ENCODE peak calls at places on chromosome 19, in five cellular contexts. M, H, U, O and C are unnamed samples.

GRCh38 chr19:5567360-5567970 is at the start of gene TINCR:
- DNase-seq in H (no peak), M (no peak), O (no peak), U (no peak), C (no peak)

GRCh38 chr19:10876459-10877240 is 5.3 kb downstream of the CARM1 start:
- DNase-seq in M (no peak), O (peak; percentile 30), H (no peak), U (no peak), C (peak; percentile 73)

GRCh38 chr19:11164278-11164677 is 8.7 kb upstream of the SPC24 start:
- DNase-seq in U (no peak), M (no peak), H (no peak), O (no peak), C (no peak)

GRCh38 chr19:40553885-40554857 is 22.5 kb upstream of the SHKBP1 start:
- DNase-seq in M (no peak), H (no peak), U (peak; percentile 42), O (no peak), C (no peak)

GRCh38 chr19:51181913-51182419 is 39.9 kb downstream of the SIGLEC7 start:
- DNase-seq in M (no peak), U (no peak), O (no peak), H (no peak), C (no peak)

GRCh38 chr19:40576181-40576584 is 490 bp upstream of the SHKBP1 start:
- DNase-seq in O (no peak), M (no peak), H (no peak), U (peak; percentile 55), C (peak; percentile 58)

GRCh38 chr19:40497214-40497613 is 30.4 kb downstream of the SPTBN4 start:
- DNase-seq in M (no peak), U (no peak), O (no peak), H (no peak), C (no peak)

GRCh38 chr19:39679056-39679790 is 23.5 kb downstream of the LGALS16 start:
- DNase-seq in U (no peak), H (no peak), O (peak; percentile 8), M (no peak), C (peak; percentile 25)

GRCh38 chr19:58509731-58510083 is 2.1 kb downstream of the SLC27A5 start:
- DNase-seq in O (no peak), M (no peak), U (no peak), H (no peak), C (no peak)

GRCh38 chr19:48506138-48506733 is 5.4 kb downstream of the LMTK3 start:
- DNase-seq in O (no peak), U (no peak), H (no peak), M (no peak), C (no peak)

DNA sequence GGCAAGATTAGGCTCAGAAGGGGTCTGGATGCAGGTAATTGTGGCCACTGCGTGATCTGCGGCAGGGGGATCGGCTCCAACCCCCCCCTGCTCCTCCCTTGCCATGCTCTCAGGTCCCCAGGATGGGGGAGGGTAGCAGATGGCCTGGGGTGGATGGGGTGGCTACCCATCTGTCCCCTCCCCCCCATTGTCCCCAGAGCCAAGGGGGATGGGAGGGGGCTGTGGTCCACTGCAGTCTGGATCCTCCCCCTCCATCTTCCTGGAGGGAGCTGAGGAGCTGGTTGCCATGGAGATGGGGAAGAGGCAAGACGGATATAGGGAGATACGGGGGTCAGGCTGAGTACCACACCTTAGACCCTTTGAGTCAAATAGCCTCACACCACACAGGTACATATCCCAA is 1.6 kb upstream of the NOVA2 start:
- DNase-seq in H (no peak), U (no peak), O (no peak), M (no peak), C (no peak)
- H3K4me1 ChIP-seq in H (no peaks in the 10 kb centered on the region), U (peaks cover 2% of the 10 kb centered on the region), O (peaks cover 6% of the 10 kb centered on the region), M (no peaks in the 10 kb centered on the region), C (no peaks in the 10 kb centered on the region)

DNA sequence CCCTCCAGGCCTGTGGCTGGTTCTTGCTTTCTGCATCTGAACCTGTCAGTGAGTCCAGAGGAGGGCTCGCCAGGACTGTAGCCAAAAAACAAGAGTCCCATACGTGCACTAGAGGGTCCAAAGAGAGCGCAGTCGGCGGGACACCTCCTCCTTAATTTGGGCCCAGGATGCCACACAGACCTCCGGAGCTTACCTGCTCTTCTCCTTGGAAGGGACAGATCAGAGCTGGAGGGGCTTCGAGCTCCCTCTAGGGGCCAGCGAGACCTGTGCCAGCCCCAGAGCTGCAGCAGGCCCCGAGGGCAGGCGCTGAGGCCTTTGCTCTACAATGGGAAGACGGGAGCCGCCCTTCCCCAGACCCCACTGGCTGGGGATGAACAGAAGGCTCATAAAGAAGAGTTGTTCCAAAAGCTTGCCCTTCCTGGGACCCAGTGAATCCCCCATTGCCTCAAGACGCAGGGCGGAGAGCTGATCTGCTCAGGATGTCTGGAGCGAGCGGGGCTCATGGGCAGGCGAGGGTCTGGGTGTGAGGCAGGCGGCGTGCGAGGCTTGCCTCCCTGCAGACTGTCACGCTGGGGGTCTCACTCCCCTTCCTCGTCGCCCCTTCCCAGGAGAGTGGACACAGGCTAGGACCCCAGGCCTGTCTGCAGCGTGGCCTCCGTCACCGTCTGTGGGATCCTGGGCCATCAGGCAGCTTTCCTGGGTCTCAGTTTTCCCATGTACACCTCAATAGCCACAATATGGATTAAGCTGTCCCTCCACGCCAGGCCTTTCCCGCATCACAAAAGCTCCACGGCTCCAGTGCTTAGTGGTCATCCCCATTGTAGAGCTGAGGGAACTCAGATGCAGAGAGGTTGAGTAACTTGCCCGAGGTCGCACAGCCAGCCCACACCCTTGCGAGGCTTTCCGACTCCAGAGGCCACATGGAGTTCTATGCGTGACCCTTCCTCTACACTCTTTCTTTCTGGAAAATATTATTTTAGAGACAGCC is 46.9 kb upstream of the VSTM2B start:
- DNase-seq in M (no peak), H (no peak), O (no peak), U (no peak), C (no peak)
- TF ChIP-seq CTCF in M (no peak), H (no peak), O (peak; percentile 38), U (no peak), C (peak; percentile 4)

GRCh38 chr19:17206736-17207581 is 8.2 kb upstream of the USE1 start:
- DNase-seq in H (no peak), M (no peak), O (no peak), U (no peak), C (no peak)

GRCh38 chr19:17202713-17203112 is 12.4 kb upstream of the USE1 start:
- DNase-seq in U (no peak), M (no peak), O (no peak), H (no peak), C (no peak)

GRCh38 chr19:17202249-17202648 is 12.9 kb upstream of the USE1 start:
- DNase-seq in H (no peak), M (no peak), O (no peak), U (no peak), C (no peak)

GRCh38 chr19:17209126-17210036 is 5.8 kb upstream of the USE1 start:
- DNase-seq in O (no peak), U (peak; percentile 56), H (no peak), M (no peak), C (no peak)

DNA sequence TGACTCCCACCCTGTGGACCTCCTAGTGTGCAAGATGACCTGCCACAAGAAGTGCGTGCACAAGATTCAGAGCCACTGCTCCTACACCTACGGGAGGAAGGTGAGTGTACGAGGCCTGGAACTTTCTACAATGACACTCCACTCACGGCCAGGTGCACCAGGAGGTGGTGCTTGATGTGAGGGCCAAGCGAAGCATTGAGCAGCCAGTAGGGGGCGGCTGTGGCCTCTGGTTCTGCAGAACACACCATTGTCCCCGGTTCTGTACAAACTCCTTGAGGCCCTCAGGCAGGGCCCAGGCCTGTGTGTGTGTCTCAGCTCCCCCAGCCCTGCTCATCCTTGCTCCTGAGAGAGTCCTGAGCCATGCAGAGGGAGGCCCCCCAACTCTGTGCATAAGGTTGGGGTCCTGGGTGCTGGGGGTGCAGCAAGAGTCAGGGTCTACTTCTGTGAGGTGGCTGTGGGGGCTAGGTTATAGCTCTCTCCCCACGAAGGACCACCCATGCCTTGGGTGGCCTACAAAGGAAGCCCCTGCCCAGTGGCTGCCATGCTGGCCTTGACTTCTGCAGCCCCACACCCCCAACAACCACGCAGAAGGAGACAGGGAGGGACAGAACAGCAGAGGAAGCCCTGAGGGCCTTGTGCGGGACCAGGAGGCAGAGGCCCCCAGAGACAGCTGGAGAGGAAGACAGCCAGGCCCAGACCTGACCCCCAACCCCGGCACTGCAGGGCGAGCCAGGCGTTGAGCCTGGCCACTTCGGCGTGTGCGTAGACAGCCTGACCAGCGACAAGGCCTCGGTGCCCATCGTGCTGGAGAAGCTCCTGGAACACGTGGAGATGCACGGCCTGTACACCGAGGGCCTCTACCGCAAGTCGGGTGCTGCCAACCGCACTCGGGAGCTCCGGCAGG is 9.7 kb upstream of the USE1 start:
- DNase-seq in M (no peak), H (no peak), U (peak; percentile 84), O (peak; percentile 37), C (peak; percentile 76)
- H3K4me1 ChIP-seq in M (no peaks in the 10 kb centered on the region), H (no peaks in the 10 kb centered on the region), U (no peaks in the 10 kb centered on the region), O (no peaks in the 10 kb centered on the region), C (no peaks in the 10 kb centered on the region)

GRCh38 chr19:57362997-57363705 is at the start of the genes TRAPPC2B and ZNF547:
- DNase-seq in M (peak; percentile 99), U (peak; percentile 99), H (peak; percentile 94), O (peak; percentile 100), C (peak; percentile 99)
- TF ChIP-seq CTCF in M (no peak), U (no peak), H (no peak), O (no peak), C (no peak)

DNA sequence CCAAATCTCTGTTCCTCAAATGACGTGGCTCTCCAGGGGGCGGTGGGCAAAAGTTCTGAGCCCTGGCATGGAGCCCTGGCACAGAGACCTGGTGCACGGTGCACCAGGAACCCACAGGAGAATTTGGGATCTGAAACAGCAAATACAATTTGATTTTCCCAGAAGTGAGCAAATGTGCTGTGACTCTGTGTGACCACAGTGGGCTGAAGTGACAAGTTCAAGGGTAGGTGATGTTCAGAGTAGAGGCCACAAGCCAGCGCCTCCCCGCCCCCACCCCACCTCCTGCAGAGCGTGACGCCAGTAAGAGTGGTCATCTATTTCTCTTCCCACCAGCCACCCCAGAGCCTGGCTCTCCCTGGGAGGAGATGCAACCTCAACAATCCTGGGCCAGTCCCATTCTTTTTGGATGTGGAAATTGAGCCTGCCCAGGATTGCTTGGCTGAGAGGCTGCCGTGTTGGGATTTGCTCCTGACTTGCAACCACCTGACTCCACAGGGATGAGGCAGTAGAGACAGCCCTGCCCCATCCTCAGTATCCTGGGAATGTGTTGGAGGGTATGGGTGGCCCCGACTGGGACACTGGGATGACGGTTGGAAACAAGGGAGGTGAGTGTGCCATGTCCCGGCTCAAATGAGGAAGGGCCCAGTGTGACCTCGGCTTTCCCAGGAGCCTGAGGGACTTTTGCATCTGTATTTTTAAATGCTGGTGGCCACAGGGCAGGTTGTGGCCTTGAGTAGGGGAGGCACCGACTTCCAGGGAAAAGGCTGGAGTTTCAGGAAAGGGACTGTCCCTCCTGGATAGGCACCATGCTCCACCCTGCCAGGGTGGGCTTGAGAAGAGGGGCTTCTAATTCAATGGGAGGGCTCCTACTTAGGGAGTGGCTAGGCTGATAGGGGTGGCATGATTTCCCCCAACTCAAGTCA is 11.0 kb upstream of the BCL3 start:
- DNase-seq in O (no peak), H (no peak), U (no peak), M (no peak), C (peak; percentile 48)
- H3K4me1 ChIP-seq in O (peaks cover 23% of the 10 kb centered on the region), H (peaks cover 19% of the 10 kb centered on the region), U (peaks cover 35% of the 10 kb centered on the region), M (peaks cover 27% of the 10 kb centered on the region), C (peaks cover 20% of the 10 kb centered on the region)

GRCh38 chr19:34888091-34888490 is 38.6 kb upstream of the ZNF30 start:
- DNase-seq in M (no peak), O (no peak), U (no peak), H (no peak), C (no peak)
- TF ChIP-seq CTCF in M (no peak), O (no peak), U (no peak), H (no peak), C (no peak)

DNA sequence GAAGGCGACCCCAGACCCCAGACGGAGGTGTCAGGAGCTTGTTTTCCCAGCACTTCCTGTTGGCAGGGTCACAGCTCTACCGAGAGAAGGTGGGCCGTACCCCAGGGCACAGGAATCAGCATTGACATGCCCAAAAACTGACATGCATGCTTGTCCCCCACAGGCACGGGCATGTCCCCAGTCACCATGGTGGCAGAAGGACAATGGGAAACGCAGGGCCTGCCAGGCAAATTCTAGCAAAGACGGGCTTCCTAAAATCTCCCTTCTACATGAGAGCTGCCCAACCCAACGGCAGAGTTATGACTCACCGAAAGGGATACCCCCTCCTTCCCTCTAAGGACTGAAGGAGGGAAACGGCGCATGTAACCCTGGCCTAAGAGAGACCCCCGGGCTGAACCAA is 18.5 kb downstream of the TSHZ3 start:
- DNase-seq in H (no peak), M (no peak), U (no peak), O (no peak), C (no peak)
- H3K4me1 ChIP-seq in H (peaks cover 42% of the 10 kb centered on the region), M (peaks cover 2% of the 10 kb centered on the region), U (no peaks in the 10 kb centered on the region), O (peaks cover 10% of the 10 kb centered on the region), C (no peaks in the 10 kb centered on the region)